ENCODE peak calls at places on chromosomes 4 and X, in nine cellular contexts. O, I, L, F, A, Y, B, C and J are unnamed samples.
A peak's percentile ranks its signal among the peaks of the same experiment; 100 is the strongest.

GRCh38 chrX:154351183-154352011 is 23.0 kb downstream of the FLNA start:
- DNase-seq in O (no peak), I (no peak), L (no peak), F (no peak), A (no peak), Y (no peak), B (peak; percentile 18), C (no peak), J (no peak)

GRCh38 chr4:76087007-76087769 is 12.7 kb downstream of the ART3 start:
- DNase-seq in O (no peak), I (no peak), L (peak; percentile 77), F (peak; percentile 39), A (no peak), Y (no peak), B (peak; percentile 64), C (peak; percentile 45), J (no peak)

GRCh38 chr4:5717449-5718158 is 6.6 kb downstream of the EVC start:
- DNase-seq in O (no peak), I (no peak), L (no peak), F (no peak), A (no peak), Y (no peak), B (no peak), C (no peak), J (no peak)

GRCh38 chrX:115564243-115564642 is 3.3 kb downstream of the PLS3 start:
- DNase-seq in O (no peak), I (no peak), L (no peak), F (no peak), A (no peak), Y (no peak), B (no peak), C (no peak), J (no peak)

GRCh38 chr4:18980516-18981233 is 959.1 kb upstream of the LCORL start:
- DNase-seq in O (peak; percentile 19), I (no peak), L (no peak), F (no peak), A (no peak), Y (no peak), B (no peak), C (no peak), J (no peak)

GRCh38 chrX:10325606-10326005 is 168.8 kb downstream of the CLCN4 start:
- DNase-seq in O (no peak), I (no peak), L (no peak), F (no peak), A (no peak), Y (no peak), B (peak; percentile 5), C (no peak), J (no peak)

GRCh38 chr4:74098628-74098995 is 383 bp downstream of the CXCL2 start:
- DNase-seq in O (no peak), I (peak; percentile 68), L (no peak), F (no peak), A (peak; percentile 12), Y (no peak), B (no peak), C (no peak), J (peak; percentile 63)

GRCh38 chr4:62709618-62710252 is 1509.6 kb downstream of the ADGRL3 start:
- DNase-seq in O (no peak), I (no peak), L (no peak), F (no peak), A (no peak), Y (no peak), B (peak; percentile 6), C (no peak), J (no peak)

GRCh38 chr4:80343887-80344286 is 8.4 kb downstream of the CFAP299 start:
- DNase-seq in O (no peak), I (no peak), L (no peak), F (no peak), A (no peak), Y (no peak), B (no peak), C (no peak), J (no peak)

GRCh38 chr4:154132406-154132805 is 343.5 kb upstream of the SFRP2 start:
- DNase-seq in O (no peak), I (no peak), L (no peak), F (no peak), A (no peak), Y (no peak), B (no peak), C (no peak), J (no peak)

GRCh38 chr4:182604953-182605352 is 312.2 kb downstream of the DCTD start:
- DNase-seq in O (no peak), I (no peak), L (no peak), F (no peak), A (no peak), Y (no peak), B (no peak), C (no peak), J (no peak)

GRCh38 chr4:43757147-43757546 is 691.5 kb downstream of the KCTD8 start:
- DNase-seq in O (no peak), I (no peak), L (peak; percentile 79), F (no peak), A (no peak), Y (no peak), B (no peak), C (no peak), J (no peak)

GRCh38 chr4:7255996-7256395 is 63.7 kb downstream of the SORCS2 start:
- DNase-seq in O (no peak), I (no peak), L (no peak), F (no peak), A (no peak), Y (no peak), B (no peak), C (no peak), J (no peak)

GRCh38 chr4:37827030-37827705 is 682 bp downstream of the PGM2 start:
- DNase-seq in O (no peak), I (peak; percentile 68), L (no peak), F (no peak), A (no peak), Y (peak; percentile 81), B (no peak), C (no peak), J (peak; percentile 64)

GRCh38 chrX:132940727-132941162 is 17.7 kb downstream of the HS6ST2 start:
- DNase-seq in O (no peak), I (no peak), L (no peak), F (no peak), A (no peak), Y (no peak), B (peak; percentile 5), C (no peak), J (no peak)
- TF ChIP-seq CTCF in O (no peak), I (no peak), L (no peak), F (no peak), A (no peak), Y (no peak), B (no peak), C (no peak), J (no peak)

GRCh38 chr4:83535945-83536648 is at the start of gene GPAT3:
- DNase-seq in O (no peak), I (peak; percentile 91), L (peak; percentile 87), F (peak; percentile 62), A (peak; percentile 81), Y (peak; percentile 89), B (peak; percentile 86), C (peak; percentile 75), J (peak; percentile 96)
- TF ChIP-seq POLR2A in O (no peak), I (no peak), L (peak; percentile 42), F (no peak), A (peak; percentile 54), Y (no peak), B (no peak), C (no peak), J (peak; percentile 86)

DNA sequence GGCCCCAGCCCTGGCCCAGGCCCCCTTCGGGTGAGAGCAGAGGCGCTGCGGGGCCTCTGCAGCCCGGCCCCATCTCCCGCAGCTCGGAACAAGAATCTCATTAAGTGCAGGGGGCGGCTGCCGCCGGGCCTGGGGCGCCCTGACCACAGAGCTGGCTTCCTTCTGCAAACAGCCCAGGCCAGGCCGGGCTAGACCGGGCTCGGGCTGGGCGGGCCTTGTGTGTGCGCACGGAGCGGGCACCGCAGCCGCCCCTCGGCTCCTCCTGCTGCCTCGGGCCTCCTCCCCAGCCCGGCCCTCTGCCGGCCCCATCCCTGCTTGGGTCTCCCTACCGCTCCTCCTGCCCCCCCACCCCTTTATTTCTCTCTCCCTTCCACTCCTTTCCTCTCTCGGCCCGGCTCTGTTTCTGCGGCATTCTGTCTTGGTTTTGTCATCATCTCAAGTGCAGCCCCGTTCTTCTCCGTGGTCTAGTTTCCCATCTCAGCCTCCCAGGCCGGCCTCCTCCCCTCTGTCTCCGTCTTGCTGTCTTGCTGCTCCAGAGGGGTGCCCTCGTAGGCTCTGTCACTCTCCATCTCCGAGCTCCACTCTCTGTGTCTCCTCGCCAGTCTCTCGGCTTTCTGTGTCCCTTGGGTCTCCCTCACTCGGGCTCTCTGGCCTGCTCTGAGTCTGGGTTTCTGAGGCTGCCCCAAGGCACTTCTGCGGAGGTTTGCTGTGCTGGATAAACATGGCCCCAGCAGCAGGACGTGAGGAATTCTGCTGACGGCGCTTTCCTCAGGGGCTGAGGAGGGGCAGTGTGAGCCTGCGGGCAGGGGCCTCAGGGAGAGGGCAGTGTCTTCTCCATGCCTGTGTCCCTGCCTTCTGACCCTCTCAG is 83.5 kb downstream of the EFNB1 start:
- DNase-seq in O (no peak), I (no peak), L (no peak), F (no peak), A (peak; percentile 35), Y (no peak), B (no peak), C (no peak), J (no peak)
- H3K4me3 ChIP-seq in O (no peak overlapping the region), I (no peak overlapping the region), L (no peak overlapping the region), F (no peak overlapping the region), A (no peak overlapping the region), Y (no peak overlapping the region), B (no peak overlapping the region), C (no peak overlapping the region), J (no peak overlapping the region)

DNA sequence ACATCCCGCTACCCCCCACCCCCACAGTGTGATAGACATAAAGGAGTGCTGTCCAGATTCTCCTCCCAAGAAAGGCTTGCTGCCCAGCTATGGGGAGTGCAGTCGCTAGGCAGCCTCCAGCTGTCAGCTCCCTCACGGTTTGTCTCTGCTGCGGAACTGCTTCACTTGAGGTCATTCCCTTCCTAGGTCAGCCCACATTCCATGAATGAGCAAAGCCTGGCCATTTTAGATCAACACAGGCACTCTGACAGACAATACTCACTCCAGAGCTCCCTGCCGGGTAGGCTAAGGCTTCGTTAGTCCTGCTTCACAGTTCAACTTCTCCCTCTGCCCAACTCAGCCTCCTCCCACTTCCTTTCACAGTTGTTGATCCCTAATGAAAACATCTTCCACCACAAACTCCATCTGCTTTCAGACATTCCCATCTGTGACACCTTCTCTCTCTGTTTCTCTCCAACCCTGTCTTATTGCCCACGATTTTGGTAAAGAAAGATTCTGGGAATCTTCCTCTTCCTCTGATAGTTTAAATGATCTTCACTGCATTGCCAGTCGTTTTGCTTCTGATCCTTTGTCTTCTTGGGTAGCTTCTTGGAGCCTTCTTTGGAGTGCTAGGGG is 318.9 kb upstream of the F9 start:
- DNase-seq in O (no peak), I (no peak), L (no peak), F (no peak), A (no peak), Y (no peak), B (no peak), C (no peak), J (no peak)
- TF ChIP-seq CTCF in O (no peak), I (no peak), L (no peak), F (no peak), A (no peak), Y (no peak), B (no peak), C (no peak), J (no peak)

DNA sequence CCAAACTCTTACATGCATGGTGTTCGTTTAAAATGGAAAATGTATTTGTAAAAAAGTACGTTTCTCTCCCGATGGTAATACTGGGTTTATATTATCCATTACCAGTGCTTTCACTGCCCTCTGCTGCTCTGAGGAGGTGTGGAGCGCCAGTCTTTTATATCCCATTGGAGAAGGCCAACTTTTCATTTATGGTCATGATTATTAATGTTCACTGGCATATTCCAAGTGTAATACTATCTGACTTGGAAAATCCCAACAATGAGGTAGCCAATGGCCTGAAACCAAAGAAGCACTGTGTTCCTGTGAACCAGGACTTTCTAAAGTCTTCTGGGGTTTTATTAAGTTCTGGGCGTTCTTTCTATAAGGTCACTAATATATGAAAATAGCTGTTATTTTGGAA is 80.7 kb downstream of the SYNPO2 start:
- DNase-seq in O (no peak), I (peak; percentile 90), L (peak; percentile 72), F (peak; percentile 80), A (peak; percentile 55), Y (no peak), B (peak; percentile 38), C (peak; percentile 71), J (peak; percentile 54)
- TF ChIP-seq POLR2A in O (no peak), I (no peak), L (no peak), F (no peak), A (no peak), Y (no peak), B (no peak), C (no peak), J (no peak)